ENCODE peak calls at places on chromosomes 16 and 17, in five cellular contexts. I is H1, C is H9, Y is neuronal stem cell, E is IMR-90. K is an unnamed sample. For H3K4me1, the result is how much of the 10 kb centered on the place peaks cover.

GRCh38 chr17:72602517-72603345 is 481.9 kb downstream of the SOX9 start:
- DNase-seq in C (peak), E (peak), I (peak), Y (peak), K (no peak)

GRCh38 chr17:31310260-31310659 is 3.6 kb downstream of the EVI2B start:
- DNase-seq in E (no peak), C (no peak), I (no peak), Y (no peak), K (no peak)

GRCh38 chr16:17296412-17296811 is 174.3 kb downstream of the XYLT1 start:
- DNase-seq in C (no peak), Y (no peak), E (no peak), I (no peak), K (no peak)

GRCh38 chr16:86581458-86581857 is 3.1 kb downstream of the FOXL1 start:
- DNase-seq in Y (no peak), I (no peak), E (peak), C (no peak), K (peak)

GRCh38 chr17:7955414-7956042 is 23.5 kb downstream of the CNTROB start:
- DNase-seq in E (no peak), Y (no peak), C (no peak), I (no peak), K (no peak)

GRCh38 chr17:34242976-34243731 is 11.9 kb upstream of the CCL2 start:
- DNase-seq in Y (no peak), I (no peak), E (no peak), C (no peak), K (no peak)

GRCh38 chr16:74035816-74036215 is 260.8 kb upstream of the PSMD7 start:
- DNase-seq in C (no peak), E (peak), I (no peak), Y (no peak), K (no peak)

GRCh38 chr17:72591500-72592241 is 470.9 kb downstream of the SOX9 start:
- DNase-seq in Y (peak), E (no peak), I (peak), C (peak), K (peak)

GRCh38 chr17:70050931-70051330 is 24.1 kb upstream of the KCNJ16 start:
- DNase-seq in C (no peak), E (no peak), Y (no peak), I (no peak), K (no peak)

GRCh38 chr17:27581016-27581415 is 50.0 kb upstream of the LGALS9 start:
- DNase-seq in E (no peak), I (no peak), C (no peak), Y (no peak), K (no peak)

GRCh38 chr17:31489295-31490018 is 98.0 kb downstream of the RAB11FIP4 start:
- DNase-seq in I (peak), E (no peak), C (peak), Y (no peak), K (no peak)

GRCh38 chr16:242281-242680 is 7.7 kb downstream of the FAM234A start:
- DNase-seq in Y (no peak), E (no peak), I (no peak), C (no peak), K (no peak)

GRCh38 chr17:863880-864279 is 81.7 kb downstream of the MRM3 start:
- DNase-seq in E (no peak), I (no peak), Y (no peak), C (no peak), K (no peak)

GRCh38 chr16:20175358-20175757 is 101.7 kb upstream of the GPR139 start:
- DNase-seq in I (no peak), E (no peak), C (no peak), Y (no peak), K (no peak)

GRCh38 chr17:14069251-14069981 is at the start of gene COX10:
- DNase-seq in C (peak), Y (peak), E (peak), I (peak), K (peak)

GRCh38 chr16:4344659-4345438 is 6.3 kb downstream of the PAM16 start:
- DNase-seq in I (no peak), E (peak), C (no peak), Y (no peak), K (peak)

GRCh38 chr17:55845385-55845784 is 94.5 kb downstream of the PCTP start:
- DNase-seq in C (peak), Y (peak), E (peak), I (peak), K (peak)

GRCh38 chr17:1484060-1484535 is 8.4 kb downstream of the MYO1C start:
- DNase-seq in C (peak), E (no peak), I (no peak), Y (no peak), K (no peak)

GRCh38 chr17:18156171-18156975 is 27.3 kb upstream of the ALKBH5 start:
- DNase-seq in E (no peak), C (no peak), I (no peak), Y (no peak), K (no peak)

GRCh38 chr16:57639172-57639571 is 10.7 kb downstream of the ADGRG1 start:
- DNase-seq in I (peak), C (peak), Y (peak), E (no peak), K (peak)

GRCh38 chr16:87725596-87726235 is 40.1 kb downstream of the KLHDC4 start:
- DNase-seq in E (peak), I (no peak), Y (no peak), C (no peak), K (peak)

GRCh38 chr16:22694887-22695382 is 119.0 kb upstream of the HS3ST2 start:
- DNase-seq in Y (no peak), I (no peak), C (no peak), E (peak), K (peak)

GRCh38 chr17:63423251-63423950 is 22.7 kb downstream of the CYB561 start:
- DNase-seq in E (no peak), Y (no peak), C (peak), I (no peak), K (no peak)

GRCh38 chr17:75096082-75096625 is 8.4 kb downstream of the SLC16A5 start:
- DNase-seq in Y (no peak), C (peak), E (peak), I (no peak), K (peak)

GRCh38 chr16:4172070-4172469 is 55.8 kb upstream of the ADCY9 start:
- DNase-seq in Y (no peak), E (peak), C (no peak), I (no peak), K (peak)

GRCh38 chr17:72476575-72476986 is 355.8 kb downstream of the SOX9 start:
- DNase-seq in I (peak), C (peak), E (no peak), Y (peak), K (no peak)

GRCh38 chr17:3828151-3828851 is 17.7 kb downstream of the NCBP3 start:
- DNase-seq in I (no peak), Y (no peak), C (no peak), E (peak), K (peak)

GRCh38 chr16:28120754-28121153 is 57.2 kb upstream of the GSG1L start:
- DNase-seq in Y (no peak), E (no peak), C (no peak), I (no peak), K (no peak)

GRCh38 chr17:81513669-81514484 is 1.3 kb upstream of the ACTG1 start:
- DNase-seq in E (peak), Y (peak), C (peak), I (peak), K (peak)

GRCh38 chr16:27690604-27691003 is 140.7 kb downstream of the KATNIP start:
- DNase-seq in Y (no peak), C (peak), I (peak), E (peak), K (peak)

GRCh38 chr17:47102914-47103313 is 86.2 kb downstream of the CDC27 start:
- DNase-seq in C (no peak), E (no peak), Y (no peak), I (no peak), K (no peak)

GRCh38 chr16:4404247-4404966 is 12.0 kb downstream of the CORO7 start:
- DNase-seq in C (peak), Y (no peak), I (peak), E (no peak), K (peak)

GRCh38 chr16:15621456-15621855 is 21.5 kb downstream of the MARF1 start:
- DNase-seq in I (no peak), E (no peak), Y (no peak), C (no peak), K (no peak)

GRCh38 chr17:66809408-66809807 is 25.5 kb upstream of the CACNG5 start:
- DNase-seq in Y (no peak), I (no peak), E (no peak), C (no peak), K (no peak)

GRCh38 chr16:89828870-89829629 is 775 bp downstream of the SPIRE2 start:
- DNase-seq in C (no peak), Y (no peak), E (no peak), I (no peak), K (no peak)

GRCh38 chr16:89826531-89827382 is 1.5 kb upstream of the SPIRE2 start:
- DNase-seq in E (no peak), Y (no peak), C (no peak), I (no peak), K (peak)

GRCh38 chr16:89829630-89830437 is 1.6 kb downstream of the SPIRE2 start:
- DNase-seq in C (no peak), I (no peak), E (no peak), Y (no peak), K (no peak)

GRCh38 chr16:89827383-89828198 is 684 bp upstream of the SPIRE2 start:
- DNase-seq in Y (peak), C (peak), E (peak), I (peak), K (peak)

DNA sequence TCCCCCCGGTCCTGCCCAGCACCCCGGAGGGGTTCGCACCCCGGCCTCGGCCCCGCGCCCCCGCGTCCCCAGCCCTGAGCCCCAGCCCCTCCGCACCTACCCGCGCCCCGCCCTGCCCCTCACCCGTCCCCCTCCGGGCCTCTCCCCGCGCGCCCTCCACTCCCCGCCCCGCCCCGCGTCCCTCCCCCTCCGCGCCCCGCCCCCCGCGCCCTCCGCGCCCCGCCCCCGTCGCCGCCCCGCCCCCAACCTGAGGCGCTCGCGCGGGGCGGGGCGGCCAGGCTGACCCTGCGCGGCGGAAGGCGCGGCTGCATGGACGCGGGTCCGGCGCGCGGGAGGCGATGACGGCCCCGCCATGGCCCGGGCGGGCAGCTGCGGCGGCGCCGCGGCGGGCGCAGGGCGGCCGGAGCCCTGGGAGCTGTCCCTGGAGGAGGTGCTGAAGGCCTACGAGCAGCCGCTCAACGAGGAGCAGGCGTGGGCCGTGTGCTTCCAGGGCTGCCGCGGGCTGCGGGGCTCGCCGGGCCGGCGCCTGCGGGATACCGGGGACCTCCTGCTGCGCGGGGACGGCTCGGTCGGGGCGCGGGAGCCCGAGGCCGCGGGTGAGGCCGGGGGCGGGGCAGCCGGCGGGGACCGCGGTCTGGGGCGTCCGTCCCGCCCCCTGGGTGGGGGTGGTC is at the start of gene SPIRE2:
- DNase-seq in E (peak), I (peak), Y (peak), C (peak), K (peak)
- H2BK15ac ChIP-seq in E (no peak), I (no peak), Y (peak), C (no peak), K (peak)

DNA sequence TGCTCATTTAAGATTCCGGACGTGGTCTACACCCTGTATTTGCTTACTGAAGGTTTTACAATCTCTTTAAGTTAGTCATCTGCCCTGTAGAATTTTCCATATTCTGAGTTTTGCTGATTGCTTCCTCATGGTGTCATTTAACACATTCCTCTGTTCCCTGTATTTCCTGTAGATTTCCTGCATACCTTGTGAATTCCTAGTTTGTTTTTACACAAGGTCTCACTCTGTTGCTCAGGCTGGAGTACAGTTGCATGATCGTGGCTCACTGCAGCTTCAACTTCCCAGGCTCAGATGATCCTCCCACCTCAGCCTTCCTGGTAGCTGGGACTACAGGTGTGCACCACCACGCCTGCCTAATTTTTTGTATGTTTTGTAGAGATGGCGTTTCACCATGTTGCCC is 66.8 kb downstream of the CMIP start:
- DNase-seq in E (peak), Y (no peak), C (no peak), I (no peak), K (peak)
- H4K91ac ChIP-seq in E (peak), Y (no peak), C (no peak), I (no peak), K (no peak)

GRCh38 chr16:70694088-70694487 is 8.2 kb upstream of the MTSS2 start:
- DNase-seq in I (no peak), E (peak), Y (no peak), C (peak), K (peak)
- H3K4me1 ChIP-seq in I (under half), E (under half), Y (under half), C (under half), K (half or more)

GRCh38 chr16:85183564-85183963 is 71.3 kb upstream of the CIBAR2 start:
- DNase-seq in E (no peak), I (no peak), C (no peak), Y (no peak), K (no peak)

GRCh38 chr16:85182774-85183173 is 70.5 kb upstream of the CIBAR2 start:
- DNase-seq in I (no peak), Y (no peak), E (no peak), C (no peak), K (no peak)

GRCh38 chr16:85185701-85186100 is 73.4 kb upstream of the CIBAR2 start:
- DNase-seq in C (no peak), Y (no peak), E (no peak), I (no peak), K (no peak)

GRCh38 chr16:85185281-85185680 is 73.0 kb upstream of the CIBAR2 start:
- DNase-seq in C (no peak), Y (no peak), I (no peak), E (no peak), K (no peak)

GRCh38 chr16:85184404-85184803 is 72.1 kb upstream of the CIBAR2 start:
- DNase-seq in E (no peak), C (no peak), Y (no peak), I (no peak), K (no peak)
- H2BK15ac ChIP-seq in E (no peak), C (no peak), Y (no peak), I (no peak), K (no peak)

GRCh38 chr17:43599046-43599395 is 52.9 kb upstream of the ETV4 start:
- DNase-seq in C (no peak), Y (no peak), I (no peak), E (no peak), K (no peak)
- H4K91ac ChIP-seq in C (no peak), Y (no peak), I (no peak), E (peak), K (no peak)

GRCh38 chr17:57455063-57455914 is 199.0 kb downstream of the MSI2 start:
- DNase-seq in E (peak), C (no peak), Y (no peak), I (no peak), K (peak)
- H3K4me1 ChIP-seq in E (under half), C (under half), Y (under half), I (under half), K (under half)

GRCh38 chr16:31899505-31899904 is 25.9 kb downstream of the ZNF267 start:
- DNase-seq in I (no peak), C (no peak), Y (no peak), E (no peak), K (no peak)

GRCh38 chr16:31893824-31894223 is 20.2 kb downstream of the ZNF267 start:
- DNase-seq in E (no peak), C (no peak), I (no peak), Y (no peak), K (no peak)

GRCh38 chr16:31897283-31897682 is 23.7 kb downstream of the ZNF267 start:
- DNase-seq in Y (no peak), E (no peak), C (no peak), I (no peak), K (no peak)
- H2BK15ac ChIP-seq in Y (no peak), E (no peak), C (no peak), I (no peak), K (no peak)

DNA sequence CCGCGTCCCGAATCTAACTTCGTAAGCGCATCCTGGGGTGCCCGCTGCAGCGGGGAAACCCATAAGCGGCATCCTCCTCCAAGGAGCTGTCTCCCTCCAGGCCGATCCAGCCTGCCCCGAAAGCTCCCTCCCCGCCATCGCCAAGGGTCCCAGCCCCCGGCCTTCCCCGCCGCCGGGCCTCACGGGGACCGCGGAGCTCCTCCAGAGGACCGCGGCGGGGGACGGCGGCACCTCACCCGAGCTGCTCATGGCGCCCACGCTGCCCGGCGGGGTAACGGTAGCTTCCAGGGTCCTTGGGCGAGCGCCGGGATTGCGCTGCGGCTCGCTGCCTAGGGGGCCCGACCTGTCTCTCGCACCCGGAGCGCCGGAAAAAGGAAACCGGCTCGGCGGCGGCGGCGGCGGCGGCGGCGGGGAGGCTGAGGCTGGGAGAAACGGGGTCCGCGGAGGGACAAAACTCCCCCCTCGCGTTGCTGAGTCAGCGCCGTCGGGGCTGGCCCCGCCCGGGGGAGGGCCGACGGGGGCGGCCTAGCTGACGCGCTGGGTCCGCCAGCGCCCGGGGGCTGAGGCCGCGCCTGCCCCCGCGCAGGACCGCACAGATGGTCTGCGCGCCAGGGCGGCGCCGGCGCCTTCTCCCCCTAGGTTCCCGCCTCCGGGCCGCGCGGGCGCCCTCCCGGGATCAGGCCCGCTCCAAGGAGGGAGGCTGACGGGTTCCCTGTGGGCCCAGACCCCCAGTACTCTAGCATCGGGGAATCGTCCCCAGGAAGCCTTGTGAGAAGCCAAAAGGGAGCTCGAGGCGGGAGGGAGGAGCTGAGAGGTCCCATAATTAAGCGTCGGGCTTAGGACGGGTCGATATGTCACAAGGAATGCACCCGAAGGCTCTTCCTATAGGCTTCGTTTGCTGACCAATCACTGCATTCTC is at the start of gene BLMH:
- DNase-seq in C (peak), E (peak), I (peak), Y (peak), K (peak)
- H4K91ac ChIP-seq in C (no peak), E (peak), I (no peak), Y (no peak), K (peak)

K was measured in mesenchymal stem cell.